ENCODE peak calls at places on chromosomes 6 and 20, in six cellular contexts. K, H, I, P, F and M are unnamed samples.
A peak's percentile ranks its signal among the peaks of the same experiment; 100 is the strongest.

GRCh38 chr20:32018269-32019155 is 8.3 kb downstream of the CCM2L start:
- DNase-seq in P (peak; percentile 52), F (peak; percentile 88), K (peak; percentile 96), H (no peak), I (peak; percentile 60), M (peak; percentile 82)

GRCh38 chr20:37376791-37377190 is 30.9 kb downstream of the SRC start:
- DNase-seq in I (no peak), H (no peak), K (no peak), P (no peak), F (no peak), M (no peak)

GRCh38 chr6:3585320-3585935 is 128.6 kb upstream of the SLC22A23 start:
- DNase-seq in H (peak; percentile 84), I (no peak), P (no peak), K (no peak), F (no peak), M (no peak)

GRCh38 chr6:122779672-122780066 is at the start of gene FABP7:
- DNase-seq in F (no peak), H (no peak), P (no peak), K (no peak), I (no peak), M (no peak)

GRCh38 chr20:49450281-49450707 is 32.2 kb downstream of the KCNB1 start:
- DNase-seq in F (no peak), H (no peak), P (no peak), K (peak; percentile 24), I (no peak), M (no peak)

GRCh38 chr20:43529457-43530153 is 22.1 kb downstream of the L3MBTL1 start:
- DNase-seq in K (no peak), H (no peak), F (no peak), I (no peak), P (no peak), M (no peak)

GRCh38 chr20:25253606-25254275 is 5.9 kb downstream of the PYGB start:
- DNase-seq in I (no peak), K (no peak), F (no peak), H (no peak), P (no peak), M (no peak)

GRCh38 chr20:5080384-5080877 is 39.3 kb downstream of the PCNA start:
- DNase-seq in K (no peak), I (peak; percentile 69), H (peak; percentile 54), P (peak; percentile 67), F (no peak), M (no peak)

GRCh38 chr6:166950443-166950821 is 5.9 kb downstream of the RNASET2 start:
- DNase-seq in P (no peak), H (no peak), I (peak; percentile 60), K (no peak), F (no peak), M (no peak)

GRCh38 chr6:163904161-163904560 is 489.6 kb downstream of the QKI start:
- DNase-seq in F (no peak), K (no peak), I (no peak), P (no peak), H (peak; percentile 6), M (no peak)

GRCh38 chr6:29651413-29652197 is 5.3 kb upstream of the MOG start:
- DNase-seq in F (no peak), P (no peak), H (peak; percentile 37), K (no peak), I (no peak), M (no peak)

GRCh38 chr20:16393297-16393696 is 180.0 kb downstream of the KIF16B start:
- DNase-seq in H (no peak), P (no peak), K (no peak), F (no peak), I (no peak), M (no peak)

GRCh38 chr6:10414766-10415592 is at the start of gene TFAP2A:
- DNase-seq in P (no peak), K (peak; percentile 70), I (peak; percentile 40), H (peak; percentile 56), F (no peak), M (peak; percentile 67)

GRCh38 chr6:169530762-169531143 is 171.1 kb downstream of the WDR27 start:
- DNase-seq in H (no peak), F (no peak), P (no peak), K (no peak), I (no peak), M (no peak)

GRCh38 chr20:38159949-38160756 is 4.9 kb downstream of the TGM2 start:
- DNase-seq in P (no peak), H (no peak), I (no peak), K (no peak), F (no peak), M (no peak)

GRCh38 chr20:10481671-10482070 is 46.6 kb downstream of the SLX4IP start:
- DNase-seq in F (no peak), K (no peak), P (no peak), H (no peak), I (no peak), M (no peak)

GRCh38 chr6:8556370-8557018 is 121.1 kb upstream of the SLC35B3 start:
- DNase-seq in F (no peak), H (peak; percentile 2), P (no peak), I (no peak), K (no peak), M (no peak)

GRCh38 chr20:5001174-5002076 is at the start of gene SLC23A2:
- DNase-seq in K (peak; percentile 42), H (no peak), P (peak; percentile 46), I (peak; percentile 68), F (peak; percentile 70), M (no peak)

GRCh38 chr20:25408170-25408547 is 686 bp downstream of the GINS1 start:
- DNase-seq in H (no peak), P (no peak), I (no peak), F (no peak), K (no peak), M (no peak)

GRCh38 chr6:167119680-167120556 is 3.0 kb upstream of the CCR6 start:
- DNase-seq in I (no peak), H (no peak), K (no peak), P (no peak), F (no peak), M (no peak)

GRCh38 chr20:19347943-19348456 is 135.6 kb downstream of the SLC24A3 start:
- DNase-seq in P (no peak), F (no peak), H (no peak), K (no peak), I (no peak), M (no peak)

GRCh38 chr20:59559863-59560262 is 44.5 kb upstream of the PHACTR3 start:
- DNase-seq in F (no peak), I (no peak), K (no peak), H (no peak), P (no peak), M (no peak)

GRCh38 chr6:12288844-12289654 is 1.1 kb upstream of the EDN1 start:
- DNase-seq in H (peak; percentile 74), P (no peak), F (no peak), I (no peak), K (peak; percentile 73), M (peak; percentile 53)

GRCh38 chr6:110958332-110959192 is at the start of gene GTF3C6:
- DNase-seq in P (peak; percentile 94), H (peak; percentile 91), F (peak; percentile 97), I (peak; percentile 96), K (peak; percentile 91), M (peak; percentile 74)

GRCh38 chr6:74115674-74116073 is 419.7 kb downstream of the CD109 start:
- DNase-seq in I (no peak), F (no peak), K (no peak), P (no peak), H (peak; percentile 38), M (no peak)

GRCh38 chr6:125586605-125587004 is 162.8 kb upstream of the HEY2 start:
- DNase-seq in I (no peak), P (no peak), K (no peak), H (no peak), F (no peak), M (no peak)
- TF ChIP-seq CTCF in I (no peak), P (no peak), K (no peak), H (no peak), F (no peak), M (no peak)

DNA sequence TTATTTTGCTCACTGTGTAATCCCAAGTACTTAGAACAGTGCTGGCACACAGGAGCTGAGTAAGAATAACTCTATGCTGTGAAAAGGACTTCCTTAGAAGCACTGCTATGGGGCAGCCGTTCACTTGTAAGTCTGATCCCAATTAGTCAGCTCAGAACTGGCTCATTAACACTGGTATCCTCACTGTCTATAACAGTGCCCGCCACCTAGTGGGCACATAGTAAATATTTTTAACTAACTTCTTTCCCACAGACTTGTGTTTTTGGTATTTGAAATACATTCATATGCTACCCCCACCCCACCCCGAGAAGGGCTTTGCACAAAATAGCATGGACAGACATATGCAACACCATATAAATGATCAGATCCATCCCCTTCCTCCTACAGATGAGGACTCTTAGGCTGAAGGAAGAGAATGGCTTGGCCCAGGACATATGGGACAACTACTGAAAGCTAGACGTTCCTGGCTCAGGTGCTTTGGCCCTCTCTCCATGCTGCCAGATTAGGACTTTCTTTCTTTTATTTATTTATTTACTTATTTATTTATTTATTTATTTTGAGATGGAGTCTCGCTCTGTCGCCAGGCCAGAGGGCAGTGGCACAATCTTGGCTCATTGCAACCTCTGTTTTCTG is 47.1 kb downstream of the DST start:
- DNase-seq in P (no peak), I (no peak), F (no peak), K (peak; percentile 24), H (peak; percentile 30), M (no peak)
- TF ChIP-seq CTCF in P (peak; percentile 54), I (no peak), F (peak; percentile 46), K (peak; percentile 47), H (peak; percentile 50), M (peak; percentile 72)

DNA sequence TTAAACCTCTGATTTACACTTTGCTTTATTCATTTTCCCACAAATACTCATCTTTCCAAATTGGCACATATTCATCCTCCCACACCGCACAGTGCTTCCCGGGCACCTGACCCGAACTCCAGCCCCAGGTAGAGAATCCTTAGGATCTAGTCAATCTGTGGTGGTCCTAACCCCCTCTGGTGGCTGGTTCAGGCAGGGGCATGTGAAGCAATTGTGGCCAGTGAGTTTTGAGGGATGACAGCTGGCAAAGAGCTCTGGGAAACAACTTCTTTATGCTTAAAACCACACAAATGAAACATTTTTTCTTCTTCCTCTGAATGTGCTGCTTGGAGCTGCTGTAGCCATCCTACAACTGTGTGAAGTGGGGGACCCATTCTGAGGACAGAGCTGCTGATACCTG is 54.7 kb downstream of the ELOVL5 start:
- DNase-seq in P (no peak), I (no peak), F (no peak), H (no peak), K (peak; percentile 65), M (peak; percentile 51)
- TF ChIP-seq CTCF in P (peak; percentile 27), I (peak; percentile 51), F (no peak), H (peak; percentile 40), K (peak; percentile 64), M (peak; percentile 86)

DNA sequence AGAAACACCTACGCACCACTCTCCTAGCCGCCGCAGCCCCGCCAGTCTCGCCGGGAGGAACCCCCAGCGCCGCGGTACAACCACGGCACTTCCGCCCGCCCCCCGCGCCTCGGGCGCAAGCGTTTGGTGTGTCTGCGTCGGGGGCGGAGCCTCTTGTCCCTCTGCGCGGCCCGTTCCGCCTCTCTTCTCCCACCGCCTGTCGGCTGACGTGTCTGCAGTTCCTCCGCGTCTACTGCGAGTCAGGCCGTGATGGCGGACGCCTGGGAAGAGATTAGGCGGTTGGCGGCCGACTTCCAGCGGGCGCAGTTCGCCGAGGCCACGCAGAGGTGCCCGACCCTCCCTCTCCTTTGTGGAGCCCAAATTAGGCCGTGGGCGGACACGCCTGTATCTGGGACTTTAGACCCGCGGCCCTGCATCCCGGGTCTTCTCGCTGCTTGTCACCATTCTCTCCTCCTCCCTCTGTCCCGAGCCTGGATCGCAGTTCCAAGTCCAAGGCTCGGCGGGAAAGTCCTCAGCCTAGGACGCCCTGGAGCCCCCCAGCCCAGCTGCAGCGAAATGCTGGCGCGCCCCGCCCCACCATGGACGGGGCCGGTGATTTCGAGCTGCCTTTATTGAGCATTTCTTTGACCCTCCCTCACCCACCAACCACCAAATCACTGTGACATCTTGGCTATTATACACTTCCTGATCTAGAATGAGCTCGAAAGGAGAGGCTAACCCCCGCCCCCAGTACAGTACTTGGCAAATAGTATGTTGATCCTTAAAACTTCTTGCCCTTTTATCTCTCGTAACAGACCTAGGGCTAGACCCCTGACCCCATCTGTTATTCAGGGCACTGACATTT is at the start of gene UFL1:
- DNase-seq in P (peak; percentile 94), H (peak; percentile 90), F (peak; percentile 96), I (peak; percentile 97), K (peak; percentile 95), M (peak; percentile 89)
- TF ChIP-seq CTCF in P (no peak), H (no peak), F (no peak), I (peak; percentile 6), K (no peak), M (no peak)